ENCODE peak calls at places on chromosome 20, in eight cellular contexts. I is cardiac muscle cell, K is progenitor cell of endocrine pancreas, H is right lobe of liver, C is ascending aorta, P is epithelial cell of esophagus, Z is fibroblast of pulmonary artery, X is GM10248. T is an unnamed sample.

GRCh38 chr20:2596673-2597279 is 55.7 kb upstream of the NOP56 start:
- DNase-seq in P (peak), I (peak), C (no peak), H (no peak), Z (peak), X (no peak), K (no peak), T (no peak)

GRCh38 chr20:37915434-37915787 is 12.5 kb downstream of the VSTM2L start:
- DNase-seq in I (no peak), K (no peak), P (no peak), Z (no peak), C (no peak), X (no peak), H (no peak), T (no peak)

GRCh38 chr20:38806855-38807655 is 1.6 kb downstream of the PPP1R16B start:
- DNase-seq in I (no peak), P (no peak), C (no peak), X (peak), K (no peak), H (no peak), Z (no peak), T (no peak)

GRCh38 chr20:13009682-13010406 is 1.1 kb downstream of the SPTLC3 start:
- DNase-seq in X (peak), H (no peak), I (peak), P (peak), K (no peak), C (no peak), Z (peak), T (peak)

GRCh38 chr20:20327756-20328155 is 40.1 kb upstream of the INSM1 start:
- DNase-seq in P (peak), K (no peak), Z (no peak), C (no peak), H (no peak), I (no peak), X (no peak), T (no peak)

GRCh38 chr20:19880256-19881079 is 122.4 kb downstream of the RIN2 start:
- DNase-seq in Z (peak), C (no peak), K (no peak), H (no peak), X (no peak), I (peak), P (peak), T (no peak)

GRCh38 chr20:3749689-3750639 is 17.5 kb downstream of the HSPA12B start:
- DNase-seq in I (no peak), H (no peak), P (peak), Z (no peak), X (peak), C (no peak), K (peak), T (no peak)

GRCh38 chr20:23160536-23161243 is 74.6 kb upstream of the CD93 start:
- DNase-seq in Z (peak), P (peak), H (no peak), X (no peak), I (peak), C (no peak), K (no peak), T (no peak)

GRCh38 chr20:25039697-25040437 is 18.1 kb downstream of the ACSS1 start:
- DNase-seq in Z (peak), P (no peak), H (peak), I (peak), K (no peak), X (no peak), C (peak), T (peak)

GRCh38 chr20:25274891-25275812 is 27.3 kb downstream of the PYGB start:
- DNase-seq in I (no peak), Z (no peak), H (peak), C (no peak), P (no peak), X (no peak), K (no peak), T (no peak)

GRCh38 chr20:44264287-44264686 is 17.2 kb downstream of the GDAP1L1 start:
- DNase-seq in K (no peak), P (peak), C (no peak), H (no peak), I (peak), X (no peak), Z (peak), T (no peak)

GRCh38 chr20:1331101-1331500 is 2.2 kb upstream of the SDCBP2 start:
- DNase-seq in Z (no peak), C (no peak), I (no peak), P (no peak), K (no peak), H (no peak), X (no peak), T (no peak)

GRCh38 chr20:63955281-63955845 is 853 bp downstream of the UCKL1 start:
- DNase-seq in I (peak), K (no peak), P (peak), H (no peak), X (peak), C (no peak), Z (no peak), T (no peak)

GRCh38 chr20:50695144-50695872 is 4.0 kb upstream of the RIPOR3 start:
- DNase-seq in K (no peak), X (no peak), P (no peak), H (no peak), Z (peak), I (peak), C (no peak), T (peak)

GRCh38 chr20:43959079-43959919 is 44.6 kb downstream of the TOX2 start:
- DNase-seq in I (peak), K (no peak), Z (peak), P (no peak), X (no peak), H (peak), C (no peak), T (no peak)

GRCh38 chr20:40286991-40287531 is 402.0 kb downstream of the MAFB start:
- DNase-seq in Z (no peak), C (no peak), X (no peak), P (peak), H (no peak), I (peak), K (no peak), T (peak)

GRCh38 chr20:18077157-18077556 is 19.4 kb upstream of the OVOL2 start:
- DNase-seq in K (no peak), C (no peak), H (no peak), P (no peak), I (no peak), Z (no peak), X (no peak), T (no peak)

GRCh38 chr20:25009218-25010145 is 16.9 kb upstream of the APMAP start:
- DNase-seq in H (no peak), P (no peak), Z (no peak), K (no peak), I (no peak), X (no peak), C (no peak), T (no peak)

GRCh38 chr20:63167026-63167917 is 48.7 kb downstream of the YTHDF1 start:
- DNase-seq in X (peak), I (no peak), K (no peak), C (no peak), P (no peak), H (no peak), Z (no peak), T (no peak)

GRCh38 chr20:22763257-22763906 is 179.0 kb upstream of the FOXA2 start:
- DNase-seq in C (no peak), X (no peak), Z (peak), H (no peak), I (peak), P (peak), K (no peak), T (no peak)

GRCh38 chr20:8855315-8855714 is 213.6 kb upstream of the PLCB4 start:
- DNase-seq in P (peak), I (peak), C (no peak), X (no peak), Z (peak), K (no peak), H (no peak), T (no peak)

GRCh38 chr20:63568170-63568981 is 5.7 kb downstream of the HELZ2 start:
- DNase-seq in I (no peak), K (no peak), X (no peak), P (no peak), H (no peak), Z (no peak), C (no peak), T (no peak)

GRCh38 chr20:42549496-42549895 is 640.2 kb downstream of the PTPRT start:
- DNase-seq in K (no peak), I (no peak), X (no peak), P (no peak), Z (no peak), H (no peak), C (no peak), T (no peak)

GRCh38 chr20:48893374-48893773 is 28.1 kb upstream of the ARFGEF2 start:
- DNase-seq in P (no peak), Z (no peak), I (no peak), X (no peak), C (no peak), H (no peak), K (no peak), T (no peak)

GRCh38 chr20:37538003-37538402 is 10.3 kb upstream of the BLCAP start:
- DNase-seq in P (peak), H (no peak), K (no peak), C (no peak), X (no peak), I (peak), Z (peak), T (no peak)

GRCh38 chr20:38623061-38623460 is 21.5 kb downstream of the ARHGAP40 start:
- DNase-seq in P (no peak), H (no peak), Z (no peak), C (no peak), I (no peak), X (no peak), K (no peak), T (no peak)

GRCh38 chr20:14245368-14245970 is 91.9 kb downstream of the FLRT3 start:
- DNase-seq in H (no peak), K (no peak), I (peak), X (no peak), C (no peak), P (peak), Z (peak), T (no peak)

GRCh38 chr20:15594296-15594695 is 979.0 kb downstream of the KIF16B start:
- DNase-seq in K (no peak), I (no peak), Z (no peak), H (no peak), C (no peak), P (peak), X (no peak), T (no peak)

GRCh38 chr20:17617212-17617867 is 47.5 kb downstream of the DSTN start:
- DNase-seq in Z (peak), P (peak), H (peak), C (no peak), I (peak), K (peak), X (peak), T (no peak)

GRCh38 chr20:53692465-53693067 is 98.9 kb upstream of the ZNF217 start:
- DNase-seq in H (no peak), I (peak), Z (peak), P (peak), X (no peak), C (no peak), K (no peak), T (peak)

GRCh38 chr20:21575167-21575566 is 61.3 kb upstream of the NKX2-2 start:
- DNase-seq in C (no peak), I (no peak), H (no peak), P (no peak), Z (no peak), K (no peak), X (no peak), T (no peak)

GRCh38 chr20:22808628-22809027 is 224.3 kb upstream of the FOXA2 start:
- DNase-seq in X (no peak), K (no peak), H (no peak), I (no peak), P (no peak), C (no peak), Z (no peak), T (no peak)

GRCh38 chr20:39602649-39603048 is 640.5 kb downstream of the DHX35 start:
- DNase-seq in I (no peak), P (no peak), X (no peak), C (no peak), H (no peak), K (no peak), Z (no peak), T (no peak)

GRCh38 chr20:56826971-56827645 is 198.0 kb downstream of the TFAP2C start:
- DNase-seq in C (no peak), I (peak), Z (peak), H (no peak), P (peak), K (no peak), X (no peak), T (no peak)

GRCh38 chr20:56730003-56730402 is 100.9 kb downstream of the TFAP2C start:
- DNase-seq in C (no peak), P (no peak), K (no peak), X (no peak), Z (no peak), H (no peak), I (no peak), T (no peak)

GRCh38 chr20:63265891-63266515 is 6.6 kb upstream of the ARFGAP1 start:
- DNase-seq in Z (no peak), K (no peak), H (no peak), P (no peak), C (no peak), I (no peak), X (no peak), T (no peak)

GRCh38 chr20:60113024-60113724 is 155.0 kb downstream of the CDH26 start:
- DNase-seq in P (no peak), C (no peak), X (no peak), I (no peak), Z (no peak), H (no peak), K (no peak), T (no peak)

GRCh38 chr20:64052326-64052722 is 2.9 kb upstream of the SOX18 start:
- DNase-seq in P (no peak), X (no peak), I (no peak), H (no peak), Z (no peak), K (no peak), C (no peak), T (no peak)

GRCh38 chr20:21396045-21396893 is 1.1 kb downstream of the NKX2-4 start:
- DNase-seq in Z (no peak), X (peak), P (peak), C (no peak), K (no peak), I (no peak), H (no peak), T (no peak)

DNA sequence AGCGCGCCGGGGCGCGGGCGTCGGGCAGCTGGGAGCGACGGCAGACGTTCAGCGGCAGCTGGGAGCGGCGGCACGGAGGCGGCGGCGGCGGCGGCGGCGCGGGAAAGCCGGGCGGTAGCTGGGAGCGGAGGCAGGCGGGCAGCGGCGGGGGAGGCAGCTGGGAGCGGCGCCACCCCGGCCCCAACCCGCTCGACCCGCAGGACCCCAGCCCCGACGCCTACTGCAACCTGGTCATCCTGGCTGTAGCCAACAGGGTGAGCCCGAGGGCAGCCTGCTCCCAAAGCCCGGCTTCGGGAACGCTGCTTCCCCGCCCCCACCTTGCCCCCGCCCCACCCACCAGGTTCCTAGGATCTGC is 8.9 kb downstream of the CCM2L start:
- DNase-seq in C (no peak), K (peak), H (no peak), X (no peak), P (no peak), Z (no peak), I (no peak), T (no peak)
- TF ChIP-seq CTCF in C (peak), K (peak), H (no peak), X (no peak), P (no peak), Z (no peak), I (no peak), T (no peak)

DNA sequence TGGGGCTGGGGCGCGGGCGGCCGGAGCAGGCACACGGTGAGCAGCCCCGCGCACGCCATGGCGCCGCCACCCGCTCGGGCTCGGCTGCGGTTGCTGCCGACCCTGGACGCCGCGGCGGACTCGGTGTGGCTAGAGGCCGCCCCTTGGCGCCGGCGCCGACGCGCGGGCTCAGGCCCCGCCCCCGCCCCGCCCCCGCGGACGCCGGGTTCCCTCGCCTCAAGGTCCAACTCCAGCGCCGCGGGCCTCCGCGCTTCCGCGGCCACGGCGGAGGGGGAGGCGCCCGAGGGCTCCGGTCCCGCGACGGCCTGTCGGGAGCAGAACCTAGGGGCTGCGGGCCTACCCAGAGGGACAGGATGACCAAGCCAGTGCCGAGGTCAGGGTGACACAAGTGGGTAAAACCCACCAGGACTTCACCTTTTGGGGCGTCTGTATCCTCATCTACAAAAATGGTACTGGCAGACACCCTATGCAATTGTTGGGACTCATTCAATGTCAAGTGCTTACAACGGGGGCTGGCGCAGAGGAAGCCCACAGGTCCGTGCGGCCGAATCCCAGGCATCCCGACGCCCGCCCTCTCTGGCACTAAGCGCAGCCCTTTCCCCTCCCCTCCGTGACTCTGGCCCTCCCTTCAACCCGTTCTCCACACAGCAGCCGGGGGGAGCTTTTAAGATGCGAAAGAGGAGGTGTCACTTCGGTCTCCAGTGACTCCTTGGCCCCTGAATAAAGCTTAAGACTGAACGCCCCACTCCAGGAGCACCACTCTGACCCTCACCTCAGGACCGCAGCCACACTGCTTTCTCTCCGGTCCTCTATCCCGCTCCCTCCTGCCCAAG is at the start of gene NECAB3:
- DNase-seq in C (no peak), H (peak), Z (peak), K (peak), X (peak), I (peak), P (peak), T (peak)
- TF ChIP-seq CTCF in C (no peak), H (peak), Z (no peak), K (peak), X (no peak), I (no peak), P (no peak), T (no peak)

GRCh38 chr20:36064661-36065426 is 89.7 kb upstream of the EPB41L1 start:
- DNase-seq in H (peak), P (peak), I (peak), Z (peak), C (peak), K (peak), X (peak), T (peak)
- TF ChIP-seq CTCF in H (no peak), P (no peak), I (no peak), Z (no peak), C (no peak), K (no peak), X (no peak), T (no peak)

GRCh38 chr20:58447733-58448391 is 58.8 kb downstream of the VAPB start:
- DNase-seq in Z (peak), P (peak), C (no peak), I (peak), H (peak), K (peak), X (peak), T (no peak)
- TF ChIP-seq CTCF in Z (peak), P (peak), C (peak), I (peak), H (peak), K (peak), X (peak), T (no peak)

GRCh38 chr20:45370571-45371204 is 7.4 kb downstream of the TP53TG5 start:
- DNase-seq in X (no peak), H (no peak), K (no peak), P (no peak), Z (no peak), C (no peak), I (no peak), T (no peak)

GRCh38 chr20:45374101-45374467 is 4.0 kb downstream of the TP53TG5 start:
- DNase-seq in Z (no peak), X (no peak), K (no peak), I (no peak), H (no peak), P (no peak), C (no peak), T (no peak)

GRCh38 chr20:45372241-45372640 is 5.9 kb downstream of the TP53TG5 start:
- DNase-seq in P (no peak), H (no peak), Z (no peak), I (no peak), X (no peak), K (no peak), C (no peak), T (no peak)

GRCh38 chr20:45373353-45374100 is 4.6 kb downstream of the TP53TG5 start:
- DNase-seq in X (peak), C (no peak), I (peak), Z (peak), K (peak), H (peak), P (peak), T (peak)

DNA sequence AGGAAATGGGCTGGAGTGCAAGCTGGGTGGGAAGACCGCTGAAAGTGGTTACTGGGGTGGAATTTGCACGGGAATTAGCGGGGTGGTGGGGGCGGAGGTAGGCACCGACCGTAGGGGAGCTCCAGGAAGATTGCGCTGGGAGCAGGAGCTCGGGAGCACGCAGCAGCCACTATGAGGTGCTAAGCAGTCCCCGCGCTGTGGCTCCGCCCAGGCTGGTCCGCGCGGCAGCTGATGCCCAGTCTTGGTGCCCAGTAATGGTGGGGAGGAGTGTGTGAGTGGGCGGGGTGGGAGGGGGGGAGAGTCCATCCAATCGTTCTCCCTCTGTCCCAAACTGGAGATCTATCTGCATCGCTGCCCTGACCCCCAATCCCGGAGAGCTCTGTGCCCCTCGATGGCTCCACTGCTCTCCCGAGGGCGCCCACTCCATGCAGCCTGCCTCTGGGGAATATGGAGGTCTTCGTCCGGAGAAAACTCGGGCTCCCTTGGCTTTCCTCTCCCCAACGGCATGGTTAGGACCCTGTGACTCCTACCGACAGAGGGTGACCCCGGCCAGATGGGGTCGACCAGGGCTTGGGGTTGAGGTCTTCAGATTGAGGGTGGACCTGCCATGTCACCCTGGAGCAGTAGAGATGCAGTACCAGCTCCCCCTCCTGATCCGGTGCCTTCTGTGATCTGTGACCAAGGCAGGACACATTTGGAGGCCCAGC is 5.3 kb downstream of the TP53TG5 start:
- DNase-seq in Z (no peak), C (no peak), K (no peak), H (peak), X (no peak), I (peak), P (peak), T (no peak)
- TF ChIP-seq CTCF in Z (no peak), C (peak), K (no peak), H (no peak), X (no peak), I (no peak), P (peak), T (no peak)

T was measured in thoracic aorta.